ENCODE peak calls at places on chromosomes 13 and 19, in seven cellular contexts. One of them, this sample, is unnamed.

GRCh38 chr13:23765531-23765930 is 123.7 kb downstream of the MIPEP start:
- DNase-seq in right lobe of liver: no peak
- DNase-seq in thoracic aorta: no peak
- DNase-seq in hepatocyte: no peak
- DNase-seq in transverse colon: no peak
- DNase-seq in brain microvascular endothelial cell: no peak
- DNase-seq in lower lobe of right lung: no peak
- DNase-seq in this sample: no peak

GRCh38 chr19:31499281-31499680 is 150.0 kb upstream of the TSHZ3 start:
- DNase-seq in right lobe of liver: no peak
- DNase-seq in thoracic aorta: no peak
- DNase-seq in hepatocyte: no peak
- DNase-seq in transverse colon: no peak
- DNase-seq in brain microvascular endothelial cell: no peak
- DNase-seq in lower lobe of right lung: no peak
- DNase-seq in this sample: no peak

GRCh38 chr13:23618341-23618740 is 48.1 kb downstream of the TNFRSF19 start:
- DNase-seq in right lobe of liver: no peak
- DNase-seq in thoracic aorta: no peak
- DNase-seq in hepatocyte: peak; percentile 49
- DNase-seq in transverse colon: no peak
- DNase-seq in brain microvascular endothelial cell: peak; percentile 99
- DNase-seq in lower lobe of right lung: no peak
- DNase-seq in this sample: peak; percentile 70

GRCh38 chr13:77084755-77085154 is 57.8 kb upstream of the FBXL3 start:
- DNase-seq in right lobe of liver: no peak
- DNase-seq in thoracic aorta: no peak
- DNase-seq in hepatocyte: no peak
- DNase-seq in transverse colon: no peak
- DNase-seq in brain microvascular endothelial cell: no peak
- DNase-seq in lower lobe of right lung: no peak
- DNase-seq in this sample: no peak

GRCh38 chr13:45490068-45490467 is 25.3 kb downstream of the COG3 start:
- DNase-seq in right lobe of liver: no peak
- DNase-seq in thoracic aorta: no peak
- DNase-seq in hepatocyte: no peak
- DNase-seq in transverse colon: no peak
- DNase-seq in brain microvascular endothelial cell: no peak
- DNase-seq in lower lobe of right lung: no peak
- DNase-seq in this sample: no peak

GRCh38 chr13:34678154-34678553 is 263.9 kb upstream of the NBEA start:
- DNase-seq in right lobe of liver: no peak
- DNase-seq in thoracic aorta: no peak
- DNase-seq in hepatocyte: no peak
- DNase-seq in transverse colon: no peak
- DNase-seq in brain microvascular endothelial cell: peak; percentile 82
- DNase-seq in lower lobe of right lung: no peak
- DNase-seq in this sample: no peak

GRCh38 chr13:96020941-96021340 is 32.3 kb downstream of the UGGT2 start:
- DNase-seq in right lobe of liver: no peak
- DNase-seq in thoracic aorta: no peak
- DNase-seq in hepatocyte: peak; percentile 52
- DNase-seq in transverse colon: no peak
- DNase-seq in brain microvascular endothelial cell: no peak
- DNase-seq in lower lobe of right lung: no peak
- DNase-seq in this sample: no peak

GRCh38 chr19:35644987-35645679 is 3.0 kb upstream of the COX6B1 start:
- DNase-seq in right lobe of liver: peak; percentile 89
- DNase-seq in thoracic aorta: peak; percentile 68
- DNase-seq in hepatocyte: peak; percentile 84
- DNase-seq in transverse colon: peak; percentile 92
- DNase-seq in brain microvascular endothelial cell: peak; percentile 27
- DNase-seq in lower lobe of right lung: peak; percentile 88
- DNase-seq in this sample: no peak

GRCh38 chr13:33128134-33128533 is 111.9 kb downstream of the KL start:
- DNase-seq in right lobe of liver: no peak
- DNase-seq in thoracic aorta: no peak
- DNase-seq in hepatocyte: no peak
- DNase-seq in transverse colon: no peak
- DNase-seq in brain microvascular endothelial cell: no peak
- DNase-seq in lower lobe of right lung: no peak
- DNase-seq in this sample: no peak

GRCh38 chr13:48163066-48163465 is 68.2 kb upstream of the MED4 start:
- DNase-seq in right lobe of liver: no peak
- DNase-seq in thoracic aorta: no peak
- DNase-seq in hepatocyte: no peak
- DNase-seq in transverse colon: no peak
- DNase-seq in brain microvascular endothelial cell: no peak
- DNase-seq in lower lobe of right lung: no peak
- DNase-seq in this sample: no peak

GRCh38 chr19:36141039-36141914 is 1.4 kb downstream of the CAPNS1 start:
- DNase-seq in right lobe of liver: peak; percentile 92
- DNase-seq in thoracic aorta: peak; percentile 53
- DNase-seq in hepatocyte: peak; percentile 94
- DNase-seq in transverse colon: peak; percentile 93
- DNase-seq in brain microvascular endothelial cell: peak; percentile 84
- DNase-seq in lower lobe of right lung: peak; percentile 91
- DNase-seq in this sample: no peak

GRCh38 chr19:7917292-7918061 is 2.7 kb upstream of the SNAPC2 start:
- DNase-seq in right lobe of liver: peak; percentile 65
- DNase-seq in thoracic aorta: no peak
- DNase-seq in hepatocyte: peak; percentile 85
- DNase-seq in transverse colon: peak; percentile 69
- DNase-seq in brain microvascular endothelial cell: peak; percentile 29
- DNase-seq in lower lobe of right lung: peak; percentile 68
- DNase-seq in this sample: no peak

GRCh38 chr19:51824603-51825002 is 29.6 kb downstream of the FPR3 start:
- DNase-seq in right lobe of liver: no peak
- DNase-seq in thoracic aorta: no peak
- DNase-seq in hepatocyte: no peak
- DNase-seq in transverse colon: no peak
- DNase-seq in brain microvascular endothelial cell: no peak
- DNase-seq in lower lobe of right lung: no peak
- DNase-seq in this sample: no peak

GRCh38 chr19:2552859-2553258 is 76.9 kb downstream of the GADD45B start:
- DNase-seq in right lobe of liver: no peak
- DNase-seq in thoracic aorta: no peak
- DNase-seq in hepatocyte: no peak
- DNase-seq in transverse colon: peak; percentile 35
- DNase-seq in brain microvascular endothelial cell: no peak
- DNase-seq in lower lobe of right lung: peak; percentile 36
- DNase-seq in this sample: no peak

GRCh38 chr19:39906283-39906682 is 28.2 kb downstream of the FCGBP start:
- DNase-seq in right lobe of liver: no peak
- DNase-seq in thoracic aorta: no peak
- DNase-seq in hepatocyte: no peak
- DNase-seq in transverse colon: no peak
- DNase-seq in brain microvascular endothelial cell: no peak
- DNase-seq in lower lobe of right lung: no peak
- DNase-seq in this sample: no peak

GRCh38 chr13:34208326-34208725 is 390.4 kb downstream of the RFC3 start:
- DNase-seq in right lobe of liver: no peak
- DNase-seq in thoracic aorta: no peak
- DNase-seq in hepatocyte: no peak
- DNase-seq in transverse colon: no peak
- DNase-seq in brain microvascular endothelial cell: no peak
- DNase-seq in lower lobe of right lung: no peak
- DNase-seq in this sample: peak; percentile 37

GRCh38 chr19:35078807-35079206 is 36.8 kb upstream of the FXYD3 start:
- DNase-seq in right lobe of liver: no peak
- DNase-seq in thoracic aorta: no peak
- DNase-seq in hepatocyte: no peak
- DNase-seq in transverse colon: no peak
- DNase-seq in brain microvascular endothelial cell: no peak
- DNase-seq in lower lobe of right lung: no peak
- DNase-seq in this sample: no peak

GRCh38 chr13:33524086-33524485 is 238.5 kb upstream of the STARD13 start:
- DNase-seq in right lobe of liver: no peak
- DNase-seq in thoracic aorta: no peak
- DNase-seq in hepatocyte: no peak
- DNase-seq in transverse colon: no peak
- DNase-seq in brain microvascular endothelial cell: peak; percentile 88
- DNase-seq in lower lobe of right lung: no peak
- DNase-seq in this sample: peak; percentile 79

GRCh38 chr13:24064258-24064860 is 96.2 kb upstream of the SPATA13 start:
- DNase-seq in right lobe of liver: no peak
- DNase-seq in thoracic aorta: no peak
- DNase-seq in hepatocyte: no peak
- DNase-seq in transverse colon: no peak
- DNase-seq in brain microvascular endothelial cell: no peak
- DNase-seq in lower lobe of right lung: no peak
- DNase-seq in this sample: no peak

GRCh38 chr19:28466107-28467045 is 746.6 kb downstream of the UQCRFS1 start:
- DNase-seq in right lobe of liver: peak; percentile 70
- DNase-seq in thoracic aorta: no peak
- DNase-seq in hepatocyte: peak; percentile 78
- DNase-seq in transverse colon: peak; percentile 72
- DNase-seq in brain microvascular endothelial cell: peak; percentile 14
- DNase-seq in lower lobe of right lung: peak; percentile 69
- DNase-seq in this sample: no peak

GRCh38 chr19:12065100-12065538 is 588 bp downstream of the ZNF844 start:
- DNase-seq in right lobe of liver: no peak
- DNase-seq in thoracic aorta: no peak
- DNase-seq in hepatocyte: peak; percentile 57
- DNase-seq in transverse colon: peak; percentile 16
- DNase-seq in brain microvascular endothelial cell: peak; percentile 15
- DNase-seq in lower lobe of right lung: no peak
- DNase-seq in this sample: no peak

GRCh38 chr13:23671902-23672301 is 101.7 kb downstream of the TNFRSF19 start:
- DNase-seq in right lobe of liver: no peak
- DNase-seq in thoracic aorta: no peak
- DNase-seq in hepatocyte: no peak
- DNase-seq in transverse colon: no peak
- DNase-seq in brain microvascular endothelial cell: peak; percentile 30
- DNase-seq in lower lobe of right lung: no peak
- DNase-seq in this sample: no peak

GRCh38 chr19:1861599-1862031 is 1.8 kb downstream of the KLF16 start:
- DNase-seq in right lobe of liver: peak; percentile 37
- DNase-seq in thoracic aorta: no peak
- DNase-seq in hepatocyte: no peak
- DNase-seq in transverse colon: no peak
- DNase-seq in brain microvascular endothelial cell: no peak
- DNase-seq in lower lobe of right lung: no peak
- DNase-seq in this sample: no peak

GRCh38 chr13:112744306-112745021 is 54.6 kb downstream of the ATP11A start:
- DNase-seq in right lobe of liver: no peak
- DNase-seq in thoracic aorta: no peak
- DNase-seq in hepatocyte: no peak
- DNase-seq in transverse colon: no peak
- DNase-seq in brain microvascular endothelial cell: no peak
- DNase-seq in lower lobe of right lung: no peak
- DNase-seq in this sample: no peak
- H3K4me3 ChIP-seq in right lobe of liver: no peak overlapping the region
- H3K4me3 ChIP-seq in thoracic aorta: no peak overlapping the region
- H3K4me3 ChIP-seq in hepatocyte: no peak overlapping the region
- H3K4me3 ChIP-seq in transverse colon: no peak overlapping the region
- H3K4me3 ChIP-seq in brain microvascular endothelial cell: no peak overlapping the region
- H3K4me3 ChIP-seq in lower lobe of right lung: no peak overlapping the region
- H3K4me3 ChIP-seq in this sample: no peak overlapping the region

DNA sequence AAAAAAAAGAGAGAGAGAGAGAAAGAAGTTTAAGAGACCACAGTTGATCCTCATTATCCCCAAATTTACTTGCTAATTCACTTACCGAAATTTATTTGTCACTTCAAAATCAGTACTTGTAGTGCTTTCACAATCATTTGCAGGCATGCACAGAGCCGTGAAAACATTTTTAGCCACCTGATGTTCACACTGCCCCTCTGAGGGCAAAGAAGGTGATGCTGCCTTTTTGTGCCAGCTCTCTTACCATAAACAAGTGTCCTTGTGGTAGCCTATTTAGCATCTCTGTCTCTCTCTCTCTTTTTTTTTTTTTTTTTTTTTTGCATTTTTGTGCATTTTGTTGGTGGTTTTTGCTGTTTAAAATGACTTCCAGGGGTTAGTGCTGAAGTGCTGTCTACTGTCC is 24.0 kb upstream of the CASP14 start:
- DNase-seq in right lobe of liver: no peak
- DNase-seq in thoracic aorta: no peak
- DNase-seq in hepatocyte: no peak
- DNase-seq in transverse colon: no peak
- DNase-seq in brain microvascular endothelial cell: no peak
- DNase-seq in lower lobe of right lung: no peak
- DNase-seq in this sample: no peak
- TF ChIP-seq CTCF in right lobe of liver: no peak
- TF ChIP-seq CTCF in thoracic aorta: no peak
- TF ChIP-seq CTCF in hepatocyte: no peak
- TF ChIP-seq CTCF in transverse colon: no peak
- TF ChIP-seq CTCF in brain microvascular endothelial cell: no peak
- TF ChIP-seq CTCF in lower lobe of right lung: no peak
- TF ChIP-seq CTCF in this sample: no peak

DNA sequence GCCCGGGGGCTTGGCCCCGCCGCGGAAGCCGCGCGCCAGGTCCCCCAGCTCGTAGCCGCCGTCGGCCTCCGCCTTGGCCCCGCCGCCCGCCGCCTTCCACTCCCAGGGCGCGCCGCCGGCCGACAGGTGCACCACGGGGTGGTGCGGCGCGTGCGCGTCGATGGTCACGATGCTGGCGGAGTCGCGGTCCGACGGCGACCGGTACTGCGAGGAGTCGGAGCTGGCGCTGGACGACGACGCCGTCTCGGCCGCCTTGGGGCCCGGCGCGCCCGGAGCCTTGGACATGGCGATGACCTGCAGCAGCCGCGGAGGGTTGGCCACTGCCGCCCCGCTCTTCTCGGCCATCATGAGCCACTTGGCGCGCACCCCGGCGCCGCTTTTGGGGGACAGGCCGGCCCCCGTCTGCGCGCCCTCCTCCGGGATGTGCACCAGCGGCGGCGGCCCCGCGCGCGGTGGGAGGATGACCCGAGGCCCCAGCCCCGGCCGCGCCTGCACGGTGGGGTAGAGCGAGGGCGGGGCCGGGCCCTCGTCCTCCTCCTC is 8.9 kb downstream of the PLPPR3 start:
- DNase-seq in right lobe of liver: no peak
- DNase-seq in thoracic aorta: no peak
- DNase-seq in hepatocyte: no peak
- DNase-seq in transverse colon: no peak
- DNase-seq in brain microvascular endothelial cell: no peak
- DNase-seq in lower lobe of right lung: no peak
- DNase-seq in this sample: no peak
- H3K36me3 ChIP-seq in right lobe of liver: peaks cover 44% of the 10 kb centered on the region
- H3K36me3 ChIP-seq in thoracic aorta: peaks cover 43% of the 10 kb centered on the region
- H3K36me3 ChIP-seq in hepatocyte: peaks cover 5% of the 10 kb centered on the region
- H3K36me3 ChIP-seq in transverse colon: peaks cover 48% of the 10 kb centered on the region
- H3K36me3 ChIP-seq in brain microvascular endothelial cell: peaks cover 62% of the 10 kb centered on the region
- H3K36me3 ChIP-seq in lower lobe of right lung: peaks cover 52% of the 10 kb centered on the region
- H3K36me3 ChIP-seq in this sample: peaks cover 22% of the 10 kb centered on the region

DNA sequence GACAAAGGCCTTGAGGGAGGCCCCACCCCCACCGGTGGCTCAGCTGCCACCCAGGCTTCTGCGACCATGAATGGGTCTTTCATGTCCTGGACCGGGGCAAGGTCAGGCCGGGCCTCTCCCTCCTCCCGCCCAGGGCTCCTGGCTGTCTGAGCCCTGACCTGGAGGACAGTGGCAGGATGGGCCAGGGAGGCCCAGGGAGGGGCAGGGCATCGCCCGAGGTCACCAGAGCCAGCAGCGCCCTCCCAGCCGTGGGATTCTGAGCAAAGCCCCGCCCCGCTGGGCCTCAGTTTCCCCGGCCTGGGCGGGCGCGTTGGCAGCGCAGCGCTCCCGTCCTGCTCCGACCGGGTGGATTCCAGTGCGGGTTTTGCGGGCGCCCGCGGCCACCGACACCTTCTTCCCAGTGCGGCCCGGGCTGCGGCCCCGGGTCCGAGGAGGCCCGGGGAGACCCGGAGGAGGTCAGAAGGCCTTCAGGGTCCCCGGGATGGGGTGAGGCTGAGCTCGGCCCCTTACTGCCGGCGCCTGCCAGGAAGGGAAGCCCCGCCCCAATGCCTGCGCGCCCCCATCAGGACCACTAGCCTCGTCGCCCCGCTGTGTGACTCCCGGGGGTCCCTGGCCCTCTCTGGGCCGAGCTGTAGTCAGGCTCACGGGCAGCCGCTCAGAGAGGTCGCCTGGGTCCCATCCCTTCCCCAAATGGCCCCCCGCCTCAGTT is 24.6 kb upstream of the SEMA6B start:
- DNase-seq in right lobe of liver: no peak
- DNase-seq in thoracic aorta: no peak
- DNase-seq in hepatocyte: no peak
- DNase-seq in transverse colon: no peak
- DNase-seq in brain microvascular endothelial cell: no peak
- DNase-seq in lower lobe of right lung: no peak
- DNase-seq in this sample: no peak
- H3K4me3 ChIP-seq in right lobe of liver: peak overlapping the region; percentile 21
- H3K4me3 ChIP-seq in thoracic aorta: peak overlapping the region; percentile 18
- H3K4me3 ChIP-seq in hepatocyte: peak overlapping the region; percentile 65
- H3K4me3 ChIP-seq in transverse colon: no peak overlapping the region
- H3K4me3 ChIP-seq in brain microvascular endothelial cell: peak overlapping the region; percentile 32
- H3K4me3 ChIP-seq in lower lobe of right lung: peak overlapping the region; percentile 37
- H3K4me3 ChIP-seq in this sample: peak overlapping the region; percentile 44

This sample was measured in BJ.